ENCODE peak calls at places on chromosomes 3 and 15, in eight cellular contexts. V is HL-60, F is pancreas, E is fibroblast of mammary gland, C is cardiac fibroblast, R is PC-3, H is OCI-LY7, U is IMR-90. W is an unnamed sample.
A peak's percentile ranks its signal among the peaks of the same experiment; 100 is the strongest.

GRCh38 chr15:74988007-74988800 is 7.2 kb upstream of the SCAMP5 start:
- DNase-seq in V (peak; percentile 53), F (no peak), E (peak; percentile 30), C (peak; percentile 62), R (peak; percentile 74), H (peak; percentile 66), U (peak; percentile 7), W (peak; percentile 6)

GRCh38 chr3:142987080-142987700 is 14.2 kb upstream of the U2SURP start:
- DNase-seq in V (no peak), F (no peak), E (peak; percentile 61), C (peak; percentile 64), R (peak; percentile 66), H (peak; percentile 58), U (peak; percentile 55), W (peak; percentile 62)

GRCh38 chr3:64143399-64144130 is 81.7 kb downstream of the PRICKLE2 start:
- DNase-seq in V (no peak), F (no peak), E (peak; percentile 83), C (peak; percentile 56), R (peak; percentile 34), H (no peak), U (peak; percentile 75), W (peak; percentile 67)

GRCh38 chr3:195265363-195265976 is 5.5 kb downstream of the XXYLT1 start:
- DNase-seq in V (no peak), F (no peak), E (no peak), C (no peak), R (no peak), H (no peak), U (no peak), W (no peak)

GRCh38 chr3:33299395-33300081 is 22.3 kb downstream of the FBXL2 start:
- DNase-seq in V (no peak), F (no peak), E (peak; percentile 86), C (peak; percentile 35), R (peak; percentile 80), H (no peak), U (peak; percentile 76), W (peak; percentile 78)

GRCh38 chr3:155334215-155334896 is 40.9 kb upstream of the STRIT1 start:
- DNase-seq in V (no peak), F (no peak), E (no peak), C (no peak), R (no peak), H (no peak), U (no peak), W (no peak)

GRCh38 chr3:118108176-118108575 is 926.5 kb downstream of the IGSF11 start:
- DNase-seq in V (no peak), F (no peak), E (no peak), C (no peak), R (no peak), H (no peak), U (no peak), W (no peak)

GRCh38 chr15:76058714-76059319 is 968 bp upstream of the TMEM266 start:
- DNase-seq in V (peak; percentile 56), F (no peak), E (peak; percentile 10), C (no peak), R (peak; percentile 19), H (no peak), U (no peak), W (peak; percentile 7)

GRCh38 chr3:50290116-50290745 is 2.0 kb downstream of the IFRD2 start:
- DNase-seq in V (no peak), F (peak; percentile 77), E (no peak), C (no peak), R (no peak), H (no peak), U (no peak), W (no peak)

DNA sequence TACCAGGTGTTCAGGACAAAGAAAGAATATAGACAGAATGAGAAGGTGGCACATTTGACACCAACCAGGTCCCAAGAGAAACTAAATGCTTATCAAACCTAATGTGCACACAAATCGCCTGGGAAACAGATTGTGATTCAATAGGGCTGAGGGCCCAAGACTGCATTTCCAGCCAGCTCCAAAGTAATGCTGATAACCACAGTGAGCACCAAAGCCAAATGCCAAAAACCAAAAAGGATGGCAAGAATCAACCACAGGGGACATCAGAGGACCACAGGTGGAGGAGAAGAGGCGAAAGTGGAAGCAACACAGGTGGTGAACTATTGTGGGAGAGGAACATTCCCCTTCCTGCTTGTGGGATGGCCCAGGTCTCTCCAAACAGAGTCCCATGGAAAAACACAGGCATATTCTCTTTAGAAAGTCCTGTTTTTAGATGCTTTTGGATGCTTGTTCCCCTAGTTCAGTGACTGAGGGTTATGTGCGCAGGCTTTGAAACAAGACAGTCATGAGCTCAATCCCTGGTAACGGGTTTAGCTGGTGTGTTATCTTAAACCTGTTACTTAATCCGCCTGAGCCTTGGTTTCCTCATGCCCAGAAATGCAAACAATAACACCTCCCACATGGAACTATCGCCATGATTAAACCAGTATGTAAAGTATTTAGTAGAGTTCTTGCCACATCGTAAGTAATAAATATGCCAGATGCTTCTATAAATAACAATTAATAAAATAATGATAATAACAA is 241.7 kb downstream of the ATP8B4 start:
- DNase-seq in V (no peak), F (no peak), E (peak; percentile 70), C (peak; percentile 94), R (no peak), H (no peak), U (peak; percentile 60), W (no peak)
- TF ChIP-seq CTCF in V (no peak), F (no peak), E (no peak), C (no peak), R (no peak), H (no peak), U (no peak), W (no peak)

GRCh38 chr3:152760024-152760563 is 74.8 kb upstream of the P2RY1 start:
- DNase-seq in V (no peak), F (no peak), E (no peak), C (no peak), R (no peak), H (no peak), U (no peak), W (no peak)
- H3K4me3 ChIP-seq in V (no peak overlapping the region), F (no peak overlapping the region), E (no peak overlapping the region), C (no peak overlapping the region), R (no peak overlapping the region), H (no peak overlapping the region), U (no peak overlapping the region), W (no peak overlapping the region)

GRCh38 chr15:38864827-38865604 is 300.4 kb upstream of the RASGRP1 start:
- DNase-seq in V (no peak), F (no peak), E (peak; percentile 100), C (peak; percentile 100), R (no peak), H (no peak), U (peak; percentile 83), W (peak; percentile 94)

GRCh38 chr15:38862104-38862503 is 297.5 kb upstream of the RASGRP1 start:
- DNase-seq in V (no peak), F (no peak), E (no peak), C (no peak), R (no peak), H (no peak), U (no peak), W (no peak)

GRCh38 chr15:38863381-38863780 is 298.8 kb upstream of the RASGRP1 start:
- DNase-seq in V (no peak), F (no peak), E (no peak), C (no peak), R (no peak), H (no peak), U (no peak), W (no peak)

GRCh38 chr15:38861108-38861507 is 296.5 kb upstream of the RASGRP1 start:
- DNase-seq in V (no peak), F (no peak), E (no peak), C (no peak), R (no peak), H (no peak), U (no peak), W (no peak)

GRCh38 chr15:38864122-38864521 is 299.5 kb upstream of the RASGRP1 start:
- DNase-seq in V (no peak), F (no peak), E (no peak), C (peak; percentile 43), R (no peak), H (no peak), U (no peak), W (no peak)
- TF ChIP-seq CTCF in V (no peak), F (no peak), E (peak; percentile 17), C (peak; percentile 10), R (peak; percentile 36), H (peak; percentile 22), U (peak; percentile 8), W (no peak)

DNA sequence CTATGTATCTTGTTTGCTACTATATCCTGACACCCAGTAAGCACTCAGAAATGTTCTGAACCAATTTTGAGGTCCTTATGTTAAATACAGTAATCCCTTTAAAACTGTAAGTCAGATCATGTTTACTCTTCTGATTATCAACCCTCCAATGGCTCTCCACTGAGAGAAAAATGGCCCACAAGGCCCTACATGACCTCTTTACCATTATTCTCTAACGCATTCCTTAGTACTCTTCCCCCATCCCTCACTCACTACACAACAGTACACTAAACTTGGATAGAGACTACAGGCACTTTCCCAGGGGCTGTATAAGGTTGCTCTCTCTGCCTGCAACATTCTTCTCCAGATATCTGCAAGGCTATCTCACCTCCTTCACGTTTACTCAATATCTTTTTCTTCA is 1.9 kb downstream of the TOPBP1 start:
- DNase-seq in V (no peak), F (no peak), E (no peak), C (no peak), R (no peak), H (no peak), U (no peak), W (no peak)
- H3K4me3 ChIP-seq in V (no peak overlapping the region), F (no peak overlapping the region), E (no peak overlapping the region), C (no peak overlapping the region), R (peak overlapping the region; percentile 95), H (peak overlapping the region; percentile 99), U (no peak overlapping the region), W (no peak overlapping the region)

GRCh38 chr3:173221010-173221409 is 80.0 kb upstream of the SPATA16 start:
- DNase-seq in V (no peak), F (no peak), E (no peak), C (peak; percentile 3), R (peak; percentile 41), H (peak; percentile 13), U (no peak), W (no peak)
- TF ChIP-seq CTCF in V (no peak), F (no peak), E (peak; percentile 8), C (peak; percentile 23), R (peak; percentile 68), H (peak; percentile 68), U (peak; percentile 39), W (peak; percentile 35)

GRCh38 chr3:189119947-189120346 is 51.8 kb upstream of the TPRG1 start:
- DNase-seq in V (no peak), F (no peak), E (no peak), C (no peak), R (no peak), H (no peak), U (no peak), W (no peak)

GRCh38 chr3:189121088-189121487 is 50.7 kb upstream of the TPRG1 start:
- DNase-seq in V (peak; percentile 16), F (no peak), E (no peak), C (no peak), R (no peak), H (no peak), U (no peak), W (no peak)

GRCh38 chr3:189122120-189122519 is 49.7 kb upstream of the TPRG1 start:
- DNase-seq in V (no peak), F (no peak), E (no peak), C (no peak), R (no peak), H (no peak), U (no peak), W (no peak)

GRCh38 chr3:189123595-189124387 is 48.0 kb upstream of the TPRG1 start:
- DNase-seq in V (no peak), F (no peak), E (no peak), C (peak; percentile 36), R (no peak), H (no peak), U (no peak), W (no peak)

GRCh38 chr3:189122526-189123205 is 49.1 kb upstream of the TPRG1 start:
- DNase-seq in V (no peak), F (no peak), E (no peak), C (no peak), R (no peak), H (no peak), U (no peak), W (no peak)
- H3K4me3 ChIP-seq in V (no peak overlapping the region), F (no peak overlapping the region), E (no peak overlapping the region), C (no peak overlapping the region), R (no peak overlapping the region), H (no peak overlapping the region), U (no peak overlapping the region), W (no peak overlapping the region)

W was measured in astrocyte of the spinal cord.